ENCODE peak calls at places on chromosomes 16 and 17, in eight cellular contexts. H is upper lobe of right lung; R is CD8-positive, alpha-beta memory T cell; Q is ascending aorta; Z is left lung; W is heart right ventricle; U is PC-9; B is suprapubic skin. L is an unnamed sample. For H3K36me3, the result is how much of the 10 kb centered on the place peaks cover.

GRCh38 chr17:76365256-76365903 is 11.7 kb upstream of the PRPSAP1 start:
- DNase-seq in H (no peak), R (no peak), Q (no peak), Z (peak), W (no peak), U (no peak), B (no peak), L (no peak)

GRCh38 chr16:48321307-48322036 is 63.7 kb downstream of the SIAH1 start:
- DNase-seq in H (no peak), R (no peak), Q (no peak), Z (no peak), W (no peak), U (no peak), B (no peak), L (no peak)

GRCh38 chr17:8695241-8695640 is 49.4 kb downstream of the CCDC42 start:
- DNase-seq in H (no peak), R (no peak), Q (peak), Z (no peak), W (no peak), U (no peak), B (no peak), L (peak)

GRCh38 chr17:68766640-68767039 is 165.5 kb upstream of the FAM20A start:
- DNase-seq in H (no peak), R (no peak), Q (no peak), Z (no peak), W (no peak), U (no peak), B (no peak), L (no peak)

GRCh38 chr17:72948115-72948514 is 144.4 kb downstream of the SLC39A11 start:
- DNase-seq in H (no peak), R (no peak), Q (no peak), Z (no peak), W (no peak), U (no peak), B (no peak), L (no peak)

GRCh38 chr17:33892677-33893076 is 362.4 kb upstream of the CCL2 start:
- DNase-seq in H (no peak), R (no peak), Q (no peak), Z (no peak), W (no peak), U (no peak), B (no peak), L (no peak)

GRCh38 chr17:27940503-27940902 is 47.3 kb upstream of the LYRM9 start:
- DNase-seq in H (no peak), R (no peak), Q (no peak), Z (no peak), W (no peak), U (no peak), B (no peak), L (no peak)

GRCh38 chr16:57405194-57405593 is 627 bp downstream of the CCL17 start:
- DNase-seq in H (no peak), R (no peak), Q (no peak), Z (no peak), W (no peak), U (no peak), B (no peak), L (no peak)

GRCh38 chr17:34024303-34025178 is 230.5 kb upstream of the CCL2 start:
- DNase-seq in H (no peak), R (no peak), Q (no peak), Z (no peak), W (no peak), U (no peak), B (no peak), L (no peak)

GRCh38 chr16:86928517-86929148 is 350.3 kb downstream of the FOXL1 start:
- DNase-seq in H (no peak), R (no peak), Q (no peak), Z (no peak), W (no peak), U (no peak), B (no peak), L (no peak)

GRCh38 chr17:81003711-81004335 is 12.2 kb downstream of the CHMP6 start:
- DNase-seq in H (peak), R (no peak), Q (no peak), Z (peak), W (no peak), U (no peak), B (peak), L (no peak)
- H3K4me3 ChIP-seq in H (peak), R (no peak), Q (peak), Z (no peak), W (peak), U (no peak), B (peak), L (no peak)

GRCh38 chr17:59853168-59853918 is 39.4 kb downstream of the TUBD1 start:
- DNase-seq in H (no peak), R (no peak), Q (peak), Z (no peak), W (no peak), U (peak), B (no peak), L (no peak)
- H3K36me3 ChIP-seq in H (under half), R (under half), Q (under half), Z (under half), W (under half), U (under half), B (under half), L (under half)

GRCh38 chr16:73232555-73233422 is 184.9 kb upstream of the ZFHX3 start:
- DNase-seq in H (no peak), R (no peak), Q (no peak), Z (no peak), W (peak), U (no peak), B (no peak), L (no peak)
- H3K4me3 ChIP-seq in H (peak), R (no peak), Q (peak), Z (no peak), W (peak), U (no peak), B (no peak), L (peak)

GRCh38 chr17:66495035-66495434 is 192.6 kb downstream of the PRKCA start:
- DNase-seq in H (no peak), R (no peak), Q (no peak), Z (no peak), W (no peak), U (no peak), B (no peak), L (no peak)
- H3K36me3 ChIP-seq in H (under half), R (under half), Q (under half), Z (under half), W (under half), U (under half), B (under half), L (under half)

GRCh38 chr17:78747479-78747878 is 34.6 kb downstream of the CYTH1 start:
- DNase-seq in H (no peak), R (no peak), Q (no peak), Z (no peak), W (no peak), U (no peak), B (no peak), L (no peak)
- H3K4me3 ChIP-seq in H (no peak), R (peak), Q (no peak), Z (no peak), W (peak), U (no peak), B (peak), L (no peak)